ENCODE peak calls at places on chromosome 2, in six cellular contexts. One of them, this sample, is unnamed. For H3K9me3, the result is how much of the 10 kb centered on the place peaks cover.

GRCh38 chr2:175228179-175228578 is 46.7 kb upstream of the ATP5MC3 start:
- DNase-seq in pancreas: no peak
- DNase-seq in right lobe of liver: no peak
- DNase-seq in IMR-90: no peak
- DNase-seq in cardiac muscle cell: no peak
- DNase-seq in fibroblast of lung: no peak
- DNase-seq in this sample: no peak

GRCh38 chr2:237603718-237604362 is 13.3 kb upstream of the RAB17 start:
- DNase-seq in pancreas: peak
- DNase-seq in right lobe of liver: peak
- DNase-seq in IMR-90: peak
- DNase-seq in cardiac muscle cell: no peak
- DNase-seq in fibroblast of lung: peak
- DNase-seq in this sample: no peak

GRCh38 chr2:112996635-112997034 is 8.6 kb upstream of the IL36A start:
- DNase-seq in pancreas: no peak
- DNase-seq in right lobe of liver: no peak
- DNase-seq in IMR-90: no peak
- DNase-seq in cardiac muscle cell: no peak
- DNase-seq in fibroblast of lung: no peak
- DNase-seq in this sample: no peak

GRCh38 chr2:32008811-32009478 is 1.9 kb downstream of the MEMO1 start:
- DNase-seq in pancreas: no peak
- DNase-seq in right lobe of liver: no peak
- DNase-seq in IMR-90: peak
- DNase-seq in cardiac muscle cell: peak
- DNase-seq in fibroblast of lung: peak
- DNase-seq in this sample: no peak

GRCh38 chr2:209382775-209383174 is 41.1 kb upstream of the MAP2 start:
- DNase-seq in pancreas: no peak
- DNase-seq in right lobe of liver: no peak
- DNase-seq in IMR-90: no peak
- DNase-seq in cardiac muscle cell: no peak
- DNase-seq in fibroblast of lung: no peak
- DNase-seq in this sample: no peak

GRCh38 chr2:121245913-121246312 is 39.1 kb downstream of the TFCP2L1 start:
- DNase-seq in pancreas: no peak
- DNase-seq in right lobe of liver: no peak
- DNase-seq in IMR-90: no peak
- DNase-seq in cardiac muscle cell: no peak
- DNase-seq in fibroblast of lung: no peak
- DNase-seq in this sample: no peak

GRCh38 chr2:154664248-154664647 is 34.2 kb upstream of the KCNJ3 start:
- DNase-seq in pancreas: no peak
- DNase-seq in right lobe of liver: no peak
- DNase-seq in IMR-90: no peak
- DNase-seq in cardiac muscle cell: no peak
- DNase-seq in fibroblast of lung: no peak
- DNase-seq in this sample: no peak

GRCh38 chr2:212135739-212136138 is 402.9 kb downstream of the ERBB4 start:
- DNase-seq in pancreas: no peak
- DNase-seq in right lobe of liver: no peak
- DNase-seq in IMR-90: peak
- DNase-seq in cardiac muscle cell: no peak
- DNase-seq in fibroblast of lung: no peak
- DNase-seq in this sample: no peak

GRCh38 chr2:133817680-133818566 is 249.7 kb upstream of the NCKAP5 start:
- DNase-seq in pancreas: no peak
- DNase-seq in right lobe of liver: no peak
- DNase-seq in IMR-90: peak
- DNase-seq in cardiac muscle cell: no peak
- DNase-seq in fibroblast of lung: peak
- DNase-seq in this sample: no peak

GRCh38 chr2:191311-192190 is 72.3 kb downstream of the SH3YL1 start:
- DNase-seq in pancreas: no peak
- DNase-seq in right lobe of liver: no peak
- DNase-seq in IMR-90: no peak
- DNase-seq in cardiac muscle cell: no peak
- DNase-seq in fibroblast of lung: no peak
- DNase-seq in this sample: no peak
- H3K9me3 ChIP-seq in pancreas: under half
- H3K9me3 ChIP-seq in right lobe of liver: under half
- H3K9me3 ChIP-seq in IMR-90: under half
- H3K9me3 ChIP-seq in cardiac muscle cell: under half
- H3K9me3 ChIP-seq in fibroblast of lung: under half
- H3K9me3 ChIP-seq in this sample: under half

DNA sequence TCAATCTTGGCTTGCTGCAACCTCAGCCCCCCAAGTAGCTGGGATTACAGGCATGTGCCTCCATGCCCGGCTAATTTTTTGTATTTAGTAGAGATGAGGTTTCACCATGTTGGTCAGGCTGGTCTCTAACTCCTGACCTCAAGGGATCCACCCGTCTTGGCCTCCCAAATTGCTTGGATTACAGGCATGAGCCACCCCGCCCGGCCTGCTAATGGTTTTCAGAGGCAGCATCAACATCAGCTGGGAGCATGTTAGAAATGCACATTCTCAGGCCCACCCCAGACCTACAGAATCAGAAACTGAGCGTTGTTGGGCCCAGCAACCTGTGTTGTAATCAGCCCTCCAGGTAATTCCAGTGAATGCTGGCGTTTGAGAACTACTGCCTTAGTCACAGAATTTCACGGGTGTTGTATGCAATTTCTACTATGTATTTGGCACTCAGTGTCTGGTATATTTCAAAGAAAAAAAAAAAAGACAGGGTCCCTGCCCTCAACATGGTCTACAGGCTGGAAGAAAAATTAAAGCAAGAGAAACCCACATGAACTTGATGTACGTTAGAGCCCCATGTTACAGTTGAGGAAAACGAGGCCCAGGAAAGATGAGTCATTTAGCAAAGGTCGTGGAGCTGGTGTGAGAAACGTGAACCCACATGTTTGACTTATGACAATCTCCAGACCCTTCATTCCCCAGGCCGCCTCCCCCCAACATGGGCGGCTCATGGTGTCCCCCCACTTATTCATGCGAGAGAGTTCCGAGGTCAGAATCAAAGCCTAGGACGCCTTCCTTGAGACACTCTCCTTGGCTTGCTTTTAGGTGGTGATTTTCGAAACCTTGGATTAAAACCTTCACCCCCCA is 35.3 kb downstream of the SH3BP4 start:
- DNase-seq in pancreas: peak
- DNase-seq in right lobe of liver: no peak
- DNase-seq in IMR-90: no peak
- DNase-seq in cardiac muscle cell: no peak
- DNase-seq in fibroblast of lung: peak
- DNase-seq in this sample: no peak
- H3K27ac ChIP-seq in pancreas: no peak
- H3K27ac ChIP-seq in right lobe of liver: no peak
- H3K27ac ChIP-seq in IMR-90: peak
- H3K27ac ChIP-seq in cardiac muscle cell: peak
- H3K27ac ChIP-seq in fibroblast of lung: no peak
- H3K27ac ChIP-seq in this sample: no peak

GRCh38 chr2:65562890-65563289 is 130.5 kb upstream of the SPRED2 start:
- DNase-seq in pancreas: no peak
- DNase-seq in right lobe of liver: no peak
- DNase-seq in IMR-90: no peak
- DNase-seq in cardiac muscle cell: no peak
- DNase-seq in fibroblast of lung: no peak
- DNase-seq in this sample: no peak

GRCh38 chr2:65564299-65564698 is 131.9 kb upstream of the SPRED2 start:
- DNase-seq in pancreas: no peak
- DNase-seq in right lobe of liver: no peak
- DNase-seq in IMR-90: no peak
- DNase-seq in cardiac muscle cell: no peak
- DNase-seq in fibroblast of lung: no peak
- DNase-seq in this sample: no peak

GRCh38 chr2:65565681-65566080 is 133.3 kb upstream of the SPRED2 start:
- DNase-seq in pancreas: no peak
- DNase-seq in right lobe of liver: no peak
- DNase-seq in IMR-90: no peak
- DNase-seq in cardiac muscle cell: no peak
- DNase-seq in fibroblast of lung: no peak
- DNase-seq in this sample: no peak

GRCh38 chr2:65566617-65567016 is 134.2 kb upstream of the SPRED2 start:
- DNase-seq in pancreas: no peak
- DNase-seq in right lobe of liver: no peak
- DNase-seq in IMR-90: no peak
- DNase-seq in cardiac muscle cell: no peak
- DNase-seq in fibroblast of lung: no peak
- DNase-seq in this sample: no peak
- H3K4me3 ChIP-seq in pancreas: no peak
- H3K4me3 ChIP-seq in right lobe of liver: no peak
- H3K4me3 ChIP-seq in IMR-90: no peak
- H3K4me3 ChIP-seq in cardiac muscle cell: no peak
- H3K4me3 ChIP-seq in fibroblast of lung: peak
- H3K4me3 ChIP-seq in this sample: no peak

GRCh38 chr2:234139755-234140154 is 89.3 kb downstream of the SPP2 start:
- DNase-seq in pancreas: no peak
- DNase-seq in right lobe of liver: no peak
- DNase-seq in IMR-90: no peak
- DNase-seq in cardiac muscle cell: no peak
- DNase-seq in fibroblast of lung: no peak
- DNase-seq in this sample: no peak

GRCh38 chr2:234136461-234136860 is 86.0 kb downstream of the SPP2 start:
- DNase-seq in pancreas: no peak
- DNase-seq in right lobe of liver: no peak
- DNase-seq in IMR-90: no peak
- DNase-seq in cardiac muscle cell: no peak
- DNase-seq in fibroblast of lung: no peak
- DNase-seq in this sample: no peak

GRCh38 chr2:234135750-234136221 is 85.3 kb downstream of the SPP2 start:
- DNase-seq in pancreas: peak
- DNase-seq in right lobe of liver: peak
- DNase-seq in IMR-90: peak
- DNase-seq in cardiac muscle cell: peak
- DNase-seq in fibroblast of lung: peak
- DNase-seq in this sample: peak

GRCh38 chr2:234137400-234138014 is 87.0 kb downstream of the SPP2 start:
- DNase-seq in pancreas: no peak
- DNase-seq in right lobe of liver: no peak
- DNase-seq in IMR-90: peak
- DNase-seq in cardiac muscle cell: no peak
- DNase-seq in fibroblast of lung: no peak
- DNase-seq in this sample: no peak

DNA sequence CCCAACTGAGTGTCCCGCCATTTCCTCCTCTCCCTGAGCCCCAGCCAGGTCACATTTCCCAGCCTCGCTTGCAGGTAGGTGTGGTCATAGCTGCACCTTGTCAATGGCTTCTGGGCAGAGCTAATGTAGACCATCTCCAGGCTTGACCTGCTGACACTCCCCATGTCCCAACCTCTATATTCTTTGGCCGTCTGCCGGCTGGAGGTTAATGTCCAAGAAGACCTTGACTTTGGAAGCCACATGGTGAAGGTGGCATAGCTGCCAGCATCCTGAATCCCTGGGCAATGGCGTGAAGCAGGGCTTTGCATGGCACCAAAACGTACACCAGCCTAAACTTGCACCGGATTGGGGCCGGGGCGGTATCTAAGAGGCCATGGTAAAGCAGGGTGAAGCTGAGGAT is 88.3 kb downstream of the SPP2 start:
- DNase-seq in pancreas: no peak
- DNase-seq in right lobe of liver: no peak
- DNase-seq in IMR-90: no peak
- DNase-seq in cardiac muscle cell: no peak
- DNase-seq in fibroblast of lung: no peak
- DNase-seq in this sample: no peak
- H3K9me3 ChIP-seq in pancreas: under half
- H3K9me3 ChIP-seq in right lobe of liver: under half
- H3K9me3 ChIP-seq in IMR-90: under half
- H3K9me3 ChIP-seq in cardiac muscle cell: under half
- H3K9me3 ChIP-seq in fibroblast of lung: under half
- H3K9me3 ChIP-seq in this sample: under half

This sample was measured in iPS DF 6.9.